ENCODE peak calls at places on chromosomes 13 and 19, in nine cellular contexts. U is Caco-2, T is epithelial cell of esophagus, R is RWPE2, H is right lobe of liver, W is thyroid gland, N is fibroblast of the aortic adventitia, V is Peyer's patch, F is colonic mucosa. C is an unnamed sample.

GRCh38 chr19:29662604-29663404 is 2.5 kb upstream of the PLEKHF1 start:
- DNase-seq in U (no peak), T (peak; percentile 81), R (no peak), H (no peak), W (peak; percentile 84), N (peak; percentile 99), V (no peak), F (peak; percentile 42), C (peak; percentile 96)

GRCh38 chr19:3324405-3324856 is 42.0 kb upstream of the NFIC start:
- DNase-seq in U (peak; percentile 69), T (peak; percentile 35), R (no peak), H (no peak), W (peak; percentile 47), N (peak; percentile 23), V (peak; percentile 79), F (peak; percentile 78), C (no peak)

GRCh38 chr13:32259116-32259515 is 56.0 kb downstream of the ZAR1L start:
- DNase-seq in U (peak; percentile 41), T (no peak), R (no peak), H (no peak), W (no peak), N (no peak), V (no peak), F (no peak), C (no peak)

GRCh38 chr13:78476910-78477309 is 126.4 kb downstream of the POU4F1 start:
- DNase-seq in U (no peak), T (no peak), R (no peak), H (no peak), W (no peak), N (no peak), V (no peak), F (no peak), C (no peak)

GRCh38 chr13:32164622-32165268 is 133.2 kb downstream of the FRY start:
- DNase-seq in U (peak; percentile 81), T (peak; percentile 58), R (no peak), H (no peak), W (no peak), N (peak; percentile 77), V (no peak), F (peak; percentile 48), C (peak; percentile 64)

GRCh38 chr13:85521586-85521985 is 277.6 kb downstream of the SLITRK6 start:
- DNase-seq in U (no peak), T (no peak), R (no peak), H (no peak), W (no peak), N (no peak), V (no peak), F (no peak), C (no peak)

GRCh38 chr19:56085571-56086275 is 35.4 kb downstream of the ZNF787 start:
- DNase-seq in U (no peak), T (peak; percentile 51), R (no peak), H (no peak), W (no peak), N (no peak), V (no peak), F (no peak), C (peak; percentile 21)

GRCh38 chr13:100859861-100860260 is 185.3 kb upstream of the TMTC4 start:
- DNase-seq in U (no peak), T (no peak), R (no peak), H (no peak), W (no peak), N (no peak), V (no peak), F (no peak), C (peak; percentile 2)

GRCh38 chr19:5434970-5435641 is 20.1 kb upstream of the ZNRF4 start:
- DNase-seq in U (no peak), T (peak; percentile 70), R (no peak), H (no peak), W (no peak), N (peak; percentile 67), V (no peak), F (no peak), C (peak; percentile 74)

GRCh38 chr13:114090476-114090875 is 41.9 kb downstream of the RASA3 start:
- DNase-seq in U (no peak), T (no peak), R (peak; percentile 33), H (peak; percentile 40), W (no peak), N (no peak), V (peak; percentile 10), F (no peak), C (no peak)

GRCh38 chr13:112892759-112893569 is 76.0 kb upstream of the MCF2L start:
- DNase-seq in U (peak; percentile 62), T (no peak), R (peak; percentile 47), H (peak; percentile 84), W (no peak), N (no peak), V (no peak), F (peak; percentile 62), C (no peak)

GRCh38 chr13:95236774-95237173 is 64.5 kb downstream of the ABCC4 start:
- DNase-seq in U (no peak), T (no peak), R (no peak), H (no peak), W (peak; percentile 19), N (no peak), V (no peak), F (no peak), C (no peak)

GRCh38 chr13:42762917-42763316 is 18.5 kb upstream of the FAM216B start:
- DNase-seq in U (no peak), T (peak; percentile 80), R (no peak), H (no peak), W (no peak), N (peak; percentile 90), V (no peak), F (no peak), C (peak; percentile 87)

GRCh38 chr13:77048592-77048991 is 21.6 kb upstream of the FBXL3 start:
- DNase-seq in U (no peak), T (no peak), R (no peak), H (no peak), W (no peak), N (peak; percentile 3), V (no peak), F (no peak), C (no peak)

GRCh38 chr19:30223866-30224688 is 148.1 kb upstream of the ZNF536 start:
- DNase-seq in U (no peak), T (no peak), R (no peak), H (no peak), W (no peak), N (no peak), V (no peak), F (no peak), C (no peak)

GRCh38 chr19:12596485-12596884 is 14.1 kb downstream of the ZNF490 start:
- DNase-seq in U (no peak), T (no peak), R (no peak), H (peak; percentile 21), W (no peak), N (no peak), V (no peak), F (no peak), C (no peak)

GRCh38 chr19:39941615-39942507 is 7.4 kb upstream of the FCGBP start:
- DNase-seq in U (no peak), T (peak; percentile 39), R (no peak), H (no peak), W (no peak), N (no peak), V (no peak), F (no peak), C (no peak)
- H3K4me3 ChIP-seq in U (no peak overlapping the region), T (no peak overlapping the region), R (no peak overlapping the region), H (no peak overlapping the region), W (no peak overlapping the region), N (no peak overlapping the region), V (peak overlapping the region; percentile 23), F (no peak overlapping the region), C (no peak overlapping the region)

DNA sequence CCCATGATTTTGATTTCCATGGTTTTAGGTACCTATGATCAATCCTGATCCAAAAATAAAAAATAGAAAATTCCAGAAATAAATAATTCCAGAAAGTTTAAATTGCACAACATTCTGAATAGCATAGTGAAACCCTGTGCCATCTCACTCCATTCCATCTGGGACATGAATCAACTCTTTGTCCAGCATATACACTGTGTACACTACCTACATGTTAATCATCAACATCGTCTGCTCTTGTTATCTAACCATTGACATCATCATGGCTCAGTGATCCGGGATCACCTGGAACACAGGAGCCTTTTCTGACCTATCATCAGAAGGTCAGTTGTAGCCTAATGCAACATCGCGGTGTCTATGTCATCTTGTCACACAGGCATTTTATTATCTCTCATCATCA is 75.6 kb downstream of the MYO16 start:
- DNase-seq in U (no peak), T (peak; percentile 1), R (no peak), H (no peak), W (no peak), N (no peak), V (no peak), F (no peak), C (no peak)
- TF ChIP-seq CTCF in U (no peak), T (no peak), R (no peak), H (no peak), W (no peak), N (no peak), V (no peak), F (no peak), C (no peak)

GRCh38 chr19:15452111-15453047 is 2.6 kb upstream of the WIZ start:
- DNase-seq in U (peak; percentile 49), T (peak; percentile 77), R (peak; percentile 83), H (peak; percentile 94), W (peak; percentile 81), N (peak; percentile 71), V (peak; percentile 85), F (peak; percentile 86), C (peak; percentile 80)
- H3K4me3 ChIP-seq in U (no peak overlapping the region), T (peak overlapping the region; percentile 28), R (no peak overlapping the region), H (peak overlapping the region; percentile 53), W (no peak overlapping the region), N (peak overlapping the region; percentile 56), V (peak overlapping the region; percentile 15), F (peak overlapping the region; percentile 36), C (peak overlapping the region; percentile 53)

GRCh38 chr19:17974551-17974950 is 7.6 kb downstream of the KCNN1 start:
- DNase-seq in U (no peak), T (no peak), R (no peak), H (no peak), W (no peak), N (no peak), V (no peak), F (no peak), C (no peak)

GRCh38 chr19:17977073-17977472 is 10.2 kb downstream of the KCNN1 start:
- DNase-seq in U (no peak), T (no peak), R (no peak), H (no peak), W (no peak), N (no peak), V (no peak), F (no peak), C (no peak)

GRCh38 chr19:17973759-17974158 is 6.9 kb downstream of the KCNN1 start:
- DNase-seq in U (no peak), T (no peak), R (peak; percentile 50), H (no peak), W (no peak), N (no peak), V (no peak), F (no peak), C (no peak)

GRCh38 chr19:17975032-17975431 is 8.1 kb downstream of the KCNN1 start:
- DNase-seq in U (no peak), T (no peak), R (no peak), H (no peak), W (no peak), N (no peak), V (no peak), F (no peak), C (no peak)

DNA sequence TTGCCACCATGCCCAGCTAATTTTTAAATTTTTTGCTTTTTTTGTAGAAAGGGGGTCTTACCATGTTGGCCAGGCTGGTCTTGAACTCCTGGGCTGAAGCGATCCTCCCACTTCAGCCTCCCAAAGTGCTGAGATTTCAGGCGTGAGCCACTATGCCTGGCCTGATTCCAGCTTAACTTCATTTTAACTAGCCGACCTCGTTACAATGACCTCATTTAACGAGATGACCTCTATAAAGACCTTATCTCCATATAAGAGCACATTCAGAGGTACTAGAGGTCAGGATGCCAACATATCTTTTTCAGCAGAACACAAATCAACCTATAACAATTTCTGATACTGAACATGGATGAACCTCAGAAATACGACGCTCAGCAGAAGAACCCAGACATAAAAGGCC is 10.6 kb downstream of the KCNN1 start:
- DNase-seq in U (no peak), T (no peak), R (no peak), H (no peak), W (no peak), N (no peak), V (no peak), F (no peak), C (no peak)
- TF ChIP-seq CTCF in U (no peak), T (no peak), R (no peak), H (no peak), W (no peak), N (no peak), V (no peak), F (no peak), C (no peak)